ENCODE peak calls at places on chromosome 13, in six cellular contexts. V is tibial nerve, X is left lung, K is uterus, R is astrocyte of the spinal cord, G is gastrocnemius medialis. Q is an unnamed sample.

GRCh38 chr13:98822238-98822606 is 69.8 kb upstream of the SLC15A1 start:
- DNase-seq in K (no peak), X (no peak), G (no peak), V (no peak), R (no peak), Q (no peak)

GRCh38 chr13:51807041-51807440 is 3.1 kb upstream of the DHRS12 start:
- DNase-seq in R (no peak), V (no peak), G (no peak), X (no peak), K (no peak), Q (no peak)

GRCh38 chr13:33349996-33350826 is 64.7 kb upstream of the STARD13 start:
- DNase-seq in X (peak; percentile 89), V (peak; percentile 41), K (peak; percentile 69), R (peak; percentile 39), G (peak; percentile 34), Q (no peak)

GRCh38 chr13:67390462-67391093 is 160.4 kb upstream of the PCDH9 start:
- DNase-seq in V (no peak), X (no peak), K (no peak), G (no peak), R (peak; percentile 73), Q (no peak)

GRCh38 chr13:110409581-110409992 is 102.5 kb downstream of the COL4A2 start:
- DNase-seq in G (no peak), V (no peak), K (no peak), R (peak; percentile 94), X (no peak), Q (no peak)

GRCh38 chr13:114090476-114090875 is 41.9 kb downstream of the RASA3 start:
- DNase-seq in X (no peak), V (no peak), R (no peak), K (no peak), G (no peak), Q (no peak)

GRCh38 chr13:67509039-67509438 is 278.9 kb upstream of the PCDH9 start:
- DNase-seq in R (no peak), X (peak; percentile 8), V (no peak), K (no peak), G (no peak), Q (no peak)

GRCh38 chr13:51425410-51426042 is 27.3 kb downstream of the INTS6 start:
- DNase-seq in X (no peak), V (no peak), K (no peak), G (no peak), R (peak; percentile 36), Q (no peak)

GRCh38 chr13:113785051-113786010 is 26.3 kb downstream of the TMEM255B start:
- DNase-seq in V (no peak), X (no peak), R (peak; percentile 81), G (no peak), K (no peak), Q (peak; percentile 40)

GRCh38 chr13:35840991-35841604 is 290.1 kb downstream of the DCLK1 start:
- DNase-seq in X (no peak), K (no peak), G (no peak), R (no peak), V (peak; percentile 48), Q (no peak)

GRCh38 chr13:20191902-20192469 is 752 bp downstream of the GJB2 start:
- DNase-seq in R (peak; percentile 11), G (no peak), V (no peak), X (peak; percentile 60), K (no peak), Q (peak; percentile 63)

GRCh38 chr13:40345654-40346372 is 320.6 kb downstream of the FOXO1 start:
- DNase-seq in V (no peak), X (no peak), K (no peak), G (no peak), R (no peak), Q (no peak)

GRCh38 chr13:106372199-106373160 is 163.0 kb downstream of the EFNB2 start:
- DNase-seq in G (no peak), K (no peak), V (no peak), X (no peak), R (peak; percentile 80), Q (peak; percentile 67)

GRCh38 chr13:84455143-84455905 is 573.0 kb upstream of the SLITRK1 start:
- DNase-seq in V (no peak), X (no peak), G (no peak), R (no peak), K (no peak), Q (no peak)

GRCh38 chr13:28423010-28423409 is 71.9 kb downstream of the FLT1 start:
- DNase-seq in X (peak; percentile 79), K (no peak), R (no peak), G (peak; percentile 32), V (peak; percentile 21), Q (peak; percentile 84)

GRCh38 chr13:79369226-79369625 is 36.8 kb downstream of the RBM26 start:
- DNase-seq in K (no peak), V (no peak), R (peak; percentile 14), X (no peak), G (no peak), Q (no peak)

GRCh38 chr13:40023608-40024577 is 368.4 kb downstream of the COG6 start:
- DNase-seq in R (no peak), G (no peak), V (no peak), K (no peak), X (no peak), Q (no peak)

GRCh38 chr13:109989155-109989554 is 202.8 kb upstream of the IRS2 start:
- DNase-seq in X (no peak), G (no peak), V (no peak), R (peak; percentile 76), K (no peak), Q (no peak)

GRCh38 chr13:23672616-23673015 is 102.4 kb downstream of the TNFRSF19 start:
- DNase-seq in K (no peak), R (peak; percentile 51), G (no peak), X (no peak), V (no peak), Q (no peak)

GRCh38 chr13:24827799-24828198 is 63.8 kb downstream of the RNF17 start:
- DNase-seq in G (no peak), X (no peak), K (no peak), R (no peak), V (no peak), Q (no peak)

GRCh38 chr13:107680115-107680514 is 535.2 kb downstream of the LIG4 start:
- DNase-seq in G (no peak), R (peak; percentile 3), V (no peak), X (no peak), K (no peak), Q (no peak)

GRCh38 chr13:51998723-51999471 is 12.4 kb downstream of the ATP7B start:
- DNase-seq in V (no peak), R (no peak), G (no peak), X (no peak), K (no peak), Q (no peak)

GRCh38 chr13:86572115-86572514 is 772.9 kb upstream of the SLITRK6 start:
- DNase-seq in X (no peak), K (no peak), G (no peak), V (no peak), R (peak; percentile 82), Q (no peak)

GRCh38 chr13:94620286-94620896 is 18.7 kb downstream of the GPR180 start:
- DNase-seq in G (no peak), V (no peak), R (peak; percentile 55), X (no peak), K (no peak), Q (peak; percentile 59)

GRCh38 chr13:20610006-20610405 is 43.0 kb downstream of the IFT88 start:
- DNase-seq in G (no peak), R (peak; percentile 6), X (no peak), K (no peak), V (no peak), Q (no peak)

GRCh38 chr13:26968431-26969335 is 202.9 kb downstream of the USP12 start:
- DNase-seq in K (no peak), V (no peak), R (no peak), X (no peak), G (no peak), Q (no peak)

GRCh38 chr13:72458701-72459100 is 268.7 kb downstream of the MZT1 start:
- DNase-seq in R (peak; percentile 17), V (no peak), K (no peak), X (no peak), G (no peak), Q (no peak)

GRCh38 chr13:108402850-108403249 is 133.3 kb downstream of the TNFSF13B start:
- DNase-seq in K (no peak), R (no peak), G (no peak), V (no peak), X (no peak), Q (no peak)

GRCh38 chr13:42400188-42400833 is 128.4 kb downstream of the AKAP11 start:
- DNase-seq in X (no peak), R (no peak), G (no peak), K (no peak), V (no peak), Q (no peak)

GRCh38 chr13:98239156-98240076 is 62.3 kb upstream of the RNF113B start:
- DNase-seq in K (no peak), R (no peak), G (no peak), X (no peak), V (no peak), Q (no peak)

GRCh38 chr13:104571890-104572229 is 1505.6 kb upstream of the SLC10A2 start:
- DNase-seq in G (no peak), X (no peak), R (no peak), K (no peak), V (no peak), Q (no peak)
- TF ChIP-seq CTCF in G (no peak), X (no peak), R (no peak), K (no peak), V (no peak), Q (no peak)

GRCh38 chr13:83211301-83211700 is 671.0 kb downstream of the SLITRK1 start:
- DNase-seq in G (no peak), K (no peak), V (no peak), X (no peak), R (peak; percentile 59), Q (no peak)
- H3K4me3 ChIP-seq in G (no peak overlapping the region), K (no peak overlapping the region), V (no peak overlapping the region), X (no peak overlapping the region), R (no peak overlapping the region), Q (no peak overlapping the region)

GRCh38 chr13:112711528-112712265 is 21.9 kb downstream of the ATP11A start:
- DNase-seq in V (peak; percentile 87), R (peak; percentile 90), K (peak; percentile 93), X (peak; percentile 80), G (peak; percentile 85), Q (peak; percentile 54)
- TF ChIP-seq CTCF in V (peak; percentile 13), R (no peak), K (no peak), X (no peak), G (peak; percentile 17), Q (no peak)

DNA sequence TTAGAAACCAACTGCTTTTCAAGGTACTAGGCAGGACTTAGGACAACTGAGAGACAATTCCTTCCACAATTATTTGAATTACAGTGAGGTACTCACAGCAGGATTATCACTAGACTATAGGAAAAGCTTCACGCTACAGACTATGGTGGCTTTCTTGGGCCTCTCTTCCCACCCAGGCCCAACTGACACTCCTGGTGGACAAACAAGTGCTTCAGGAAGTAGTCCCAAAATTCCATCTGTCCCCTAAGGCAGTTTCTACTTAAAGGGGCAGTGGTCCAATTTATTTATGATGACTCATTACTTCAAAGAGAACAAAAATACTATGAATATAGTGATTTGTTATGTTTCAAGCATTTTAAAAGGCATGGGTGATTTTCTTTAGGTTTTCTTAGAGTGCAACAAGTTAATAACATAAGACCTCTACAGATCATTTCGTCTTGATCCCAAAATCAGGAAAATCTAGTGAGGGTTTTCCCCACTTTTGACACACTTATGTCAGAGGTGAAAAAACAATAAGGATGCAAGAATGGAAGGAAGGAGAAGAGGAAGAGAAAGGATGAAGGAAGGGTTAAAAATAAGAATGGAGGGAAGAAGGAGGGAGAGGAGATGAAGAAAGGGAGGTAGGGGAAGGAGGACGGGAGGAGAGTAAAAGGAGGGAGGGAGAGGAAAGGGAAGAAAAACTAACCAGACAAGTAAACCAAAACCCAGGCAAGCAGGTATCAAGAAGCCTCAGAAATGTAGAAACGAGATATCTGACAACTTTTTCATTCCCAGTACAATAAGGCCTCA is 100.7 kb downstream of the SERP2 start:
- DNase-seq in G (no peak), X (no peak), R (peak; percentile 22), V (no peak), K (no peak), Q (no peak)
- H3K4me3 ChIP-seq in G (no peak overlapping the region), X (no peak overlapping the region), R (no peak overlapping the region), V (no peak overlapping the region), K (no peak overlapping the region), Q (no peak overlapping the region)

Q was measured in GM12865.